ENCODE peak calls at places on chromosomes 5 and 9, in eight cellular contexts. H is left lobe of liver, J is GM04504, E is endothelial cell, T is PC-3, Z is neural crest cell, A is upper lobe of right lung, N is SJSA1. U is an unnamed sample.

GRCh38 chr9:136024286-136024685 is 63.1 kb upstream of the UBAC1 start:
- DNase-seq in N (no peak), T (no peak), J (no peak), A (no peak), E (no peak), Z (no peak), H (no peak), U (no peak)

GRCh38 chr5:66551920-66552319 is 44.3 kb upstream of the MAST4 start:
- DNase-seq in A (no peak), N (no peak), T (no peak), Z (no peak), E (no peak), J (no peak), H (no peak), U (no peak)

GRCh38 chr9:131094622-131095021 is 1.7 kb upstream of the AIF1L start:
- DNase-seq in N (no peak), T (peak), Z (no peak), E (no peak), J (peak), A (no peak), H (no peak), U (no peak)

GRCh38 chr9:98039474-98040072 is 17.0 kb upstream of the NANS start:
- DNase-seq in E (no peak), J (no peak), T (no peak), N (no peak), H (no peak), Z (no peak), A (no peak), U (no peak)

GRCh38 chr5:150082889-150083288 is 3.5 kb downstream of the CSF1R start:
- DNase-seq in Z (no peak), N (no peak), T (no peak), E (peak), H (peak), A (peak), J (no peak), U (no peak)

GRCh38 chr5:17743580-17744435 is 109.5 kb downstream of the TAF11L14 start:
- DNase-seq in N (no peak), H (no peak), Z (no peak), A (no peak), T (peak), E (no peak), J (no peak), U (no peak)

GRCh38 chr5:76657683-76658311 is 34.6 kb upstream of the F2RL2 start:
- DNase-seq in A (no peak), N (no peak), T (no peak), H (no peak), E (peak), J (no peak), Z (no peak), U (no peak)

GRCh38 chr9:133461975-133462374 is 2.2 kb downstream of the CACFD1 start:
- DNase-seq in E (no peak), Z (no peak), H (peak), T (no peak), J (no peak), N (no peak), A (no peak), U (no peak)

GRCh38 chr5:157115502-157115901 is 6.7 kb upstream of the HAVCR2 start:
- DNase-seq in T (no peak), N (no peak), Z (no peak), J (no peak), A (no peak), E (no peak), H (no peak), U (no peak)

GRCh38 chr5:153974131-153974812 is 64.4 kb downstream of the FAM114A2 start:
- DNase-seq in H (no peak), A (no peak), E (peak), J (no peak), N (peak), Z (peak), T (peak), U (peak)

GRCh38 chr9:92616199-92617129 is 53.5 kb downstream of the IPPK start:
- DNase-seq in Z (no peak), H (peak), T (no peak), N (no peak), E (no peak), A (no peak), J (no peak), U (no peak)

GRCh38 chr9:121322037-121322736 is 47.9 kb downstream of the STOM start:
- DNase-seq in T (peak), E (no peak), H (no peak), Z (no peak), N (peak), A (no peak), J (peak), U (peak)

GRCh38 chr5:88877826-88878225 is 5.2 kb downstream of the MEF2C start:
- DNase-seq in N (no peak), A (no peak), J (no peak), H (no peak), T (peak), Z (no peak), E (no peak), U (no peak)

GRCh38 chr5:142059304-142059940 is 46.6 kb upstream of the GNPDA1 start:
- DNase-seq in H (no peak), J (peak), T (peak), A (no peak), Z (no peak), N (no peak), E (no peak), U (no peak)

GRCh38 chr9:95422650-95423049 is 94.1 kb downstream of the PTCH1 start:
- DNase-seq in J (no peak), H (no peak), A (no peak), E (no peak), T (no peak), N (no peak), Z (no peak), U (no peak)

GRCh38 chr9:135050072-135050990 is 37.1 kb upstream of the OLFM1 start:
- DNase-seq in N (no peak), E (no peak), A (peak), Z (no peak), H (peak), T (no peak), J (no peak), U (no peak)

GRCh38 chr9:128094950-128095544 is 27.0 kb downstream of the SLC25A25 start:
- DNase-seq in Z (no peak), E (no peak), A (no peak), T (no peak), J (no peak), N (no peak), H (peak), U (no peak)

GRCh38 chr5:60649288-60649917 is 50.6 kb downstream of the DEPDC1B start:
- DNase-seq in Z (no peak), N (no peak), H (no peak), T (peak), J (no peak), E (no peak), A (no peak), U (peak)

GRCh38 chr5:3349704-3350565 is 245.7 kb upstream of the IRX1 start:
- DNase-seq in E (no peak), T (no peak), H (no peak), A (no peak), Z (no peak), J (no peak), N (no peak), U (no peak)

GRCh38 chr9:130327781-130328348 is 62.3 kb downstream of the HMCN2 start:
- DNase-seq in A (peak), N (no peak), E (no peak), J (no peak), H (no peak), Z (no peak), T (no peak), U (no peak)

GRCh38 chr5:37814699-37815098 is 25.1 kb downstream of the GDNF start:
- DNase-seq in A (no peak), H (no peak), J (no peak), T (peak), N (peak), E (no peak), Z (no peak), U (no peak)

GRCh38 chr5:121325930-121326329 is 525.8 kb upstream of the FTMT start:
- DNase-seq in T (peak), H (no peak), Z (no peak), N (no peak), J (no peak), A (no peak), E (no peak), U (no peak)

GRCh38 chr5:84292788-84293653 is 91.7 kb downstream of the EDIL3 start:
- DNase-seq in E (no peak), J (no peak), N (no peak), H (no peak), A (no peak), Z (no peak), T (no peak), U (no peak)

GRCh38 chr5:172772112-172772906 is 1.3 kb upstream of the DUSP1 start:
- DNase-seq in A (peak), Z (peak), E (peak), T (peak), N (peak), J (peak), H (peak), U (peak)

GRCh38 chr5:169945831-169946261 is 34.4 kb downstream of the INSYN2B start:
- DNase-seq in A (no peak), E (no peak), T (peak), H (no peak), Z (peak), J (peak), N (peak), U (no peak)

U was measured in HuH-7.5.